ENCODE peak calls at places on chromosomes 12 and 14, in nine cellular contexts. Q, H, I, O, Y, S, T, N and K are unnamed samples.
A peak's percentile ranks its signal among the peaks of the same experiment; 100 is the strongest.

GRCh38 chr12:105331805-105332251 is 1.3 kb downstream of the C12orf75 start:
- DNase-seq in H (no peak), S (no peak), Y (no peak), N (no peak), I (no peak), O (no peak), Q (no peak), T (no peak), K (peak; percentile 64)

GRCh38 chr14:74638970-74639369 is 26.9 kb upstream of the LTBP2 start:
- DNase-seq in Q (no peak), Y (no peak), I (no peak), O (no peak), T (no peak), N (no peak), S (no peak), H (no peak), K (no peak)

GRCh38 chr12:82415402-82415801 is 57.1 kb downstream of the METTL25 start:
- DNase-seq in T (no peak), I (no peak), N (peak; percentile 17), S (no peak), H (no peak), O (peak; percentile 6), Y (no peak), Q (no peak), K (no peak)

GRCh38 chr12:98645572-98646067 is 530 bp downstream of the APAF1 start:
- DNase-seq in I (no peak), T (no peak), Q (no peak), O (no peak), S (no peak), N (no peak), Y (no peak), H (no peak), K (peak; percentile 66)

GRCh38 chr12:5043589-5044419 is at the start of gene KCNA5:
- DNase-seq in N (no peak), H (no peak), O (no peak), S (peak; percentile 79), I (no peak), Q (peak; percentile 90), Y (peak; percentile 39), T (no peak), K (peak; percentile 31)

GRCh38 chr14:26917086-26917485 is 319.3 kb upstream of the NOVA1 start:
- DNase-seq in N (no peak), Q (no peak), Y (no peak), O (no peak), T (no peak), H (peak; percentile 32), I (no peak), S (no peak), K (peak; percentile 4)

GRCh38 chr14:39499514-39499913 is 67.3 kb upstream of the FBXO33 start:
- DNase-seq in S (no peak), Y (no peak), N (no peak), T (no peak), H (no peak), O (no peak), Q (no peak), I (no peak), K (no peak)

GRCh38 chr12:76768566-76768965 is 4.7 kb downstream of the ZDHHC17 start:
- DNase-seq in S (no peak), O (no peak), H (no peak), N (peak; percentile 14), T (no peak), Y (no peak), Q (no peak), I (no peak), K (peak; percentile 47)

GRCh38 chr12:94710933-94711332 is 60.6 kb upstream of the TMCC3 start:
- DNase-seq in I (no peak), T (no peak), N (peak; percentile 19), S (no peak), O (no peak), H (no peak), Y (no peak), Q (no peak), K (peak; percentile 68)

GRCh38 chr12:96044017-96044985 is 8.9 kb upstream of the LTA4H start:
- DNase-seq in T (no peak), I (no peak), H (no peak), N (peak; percentile 36), O (no peak), Y (no peak), S (no peak), Q (no peak), K (peak; percentile 64)

GRCh38 chr12:51020448-51021182 is 5.6 kb downstream of the SLC11A2 start:
- DNase-seq in Y (no peak), S (peak; percentile 19), I (no peak), H (no peak), T (no peak), O (no peak), N (no peak), Q (no peak), K (peak; percentile 60)

GRCh38 chr12:122688291-122688690 is 14.9 kb downstream of the HCAR2 start:
- DNase-seq in O (no peak), H (no peak), S (no peak), N (no peak), T (no peak), Q (no peak), Y (no peak), I (no peak), K (no peak)

GRCh38 chr12:130401703-130402102 is 64.0 kb downstream of the PIWIL1 start:
- DNase-seq in O (no peak), N (no peak), S (peak; percentile 43), T (no peak), Y (no peak), Q (no peak), I (no peak), H (no peak), K (peak; percentile 39)

GRCh38 chr14:52422650-52423356 is 108.7 kb downstream of the PTGER2 start:
- DNase-seq in N (no peak), H (no peak), S (no peak), O (no peak), T (no peak), Y (no peak), Q (no peak), I (no peak), K (no peak)

DNA sequence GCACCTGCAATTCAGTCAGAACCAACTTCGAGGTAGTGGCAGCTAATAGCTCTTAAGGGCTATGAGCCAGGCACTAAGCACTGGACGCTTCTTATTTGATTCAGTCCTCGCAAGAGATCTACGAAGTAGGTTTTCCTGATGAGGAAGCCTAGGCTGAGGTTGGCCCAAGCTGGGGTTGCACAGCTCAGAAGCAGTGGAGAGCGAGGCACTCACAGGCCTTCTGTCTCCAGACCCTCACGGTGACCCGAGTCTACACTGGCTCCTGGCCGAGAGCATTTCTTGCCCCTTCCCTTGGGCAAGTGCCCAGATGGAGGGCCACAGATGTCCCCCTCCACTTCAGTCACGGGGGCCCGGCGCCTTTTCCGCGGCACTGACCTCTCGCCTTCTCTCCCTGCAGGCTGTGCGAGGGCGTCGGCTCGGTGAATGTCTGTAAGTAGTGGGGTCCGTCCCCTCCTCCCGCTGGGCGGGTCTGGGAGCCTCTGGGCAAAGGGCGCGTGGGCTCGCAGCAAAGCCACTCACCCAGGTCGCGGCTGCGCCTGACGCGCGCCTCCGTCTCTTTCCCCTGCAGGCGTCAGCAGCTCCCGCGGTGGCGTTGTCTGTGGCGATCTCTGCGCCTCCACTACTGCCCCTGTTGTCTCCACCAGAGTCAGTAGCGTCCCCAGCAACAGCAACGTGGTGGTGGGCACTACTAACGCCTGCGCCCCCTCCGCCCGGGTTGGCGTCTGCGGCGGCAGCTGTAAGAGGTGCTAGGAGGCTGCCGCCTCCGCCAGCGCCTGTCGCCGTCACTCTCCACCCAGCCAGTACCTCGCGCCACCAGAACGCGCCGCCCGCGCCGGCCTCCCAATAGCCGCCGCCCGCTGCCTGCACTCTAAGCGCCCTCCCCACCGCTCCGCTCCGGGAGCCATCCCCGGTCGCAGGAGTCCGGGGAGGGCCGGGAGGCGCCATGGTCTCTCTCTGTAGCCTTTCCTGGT is 13.1 kb downstream of the KRT83 start:
- DNase-seq in N (no peak), O (peak; percentile 18), Q (peak; percentile 87), S (peak; percentile 80), Y (no peak), H (no peak), T (peak; percentile 74), I (no peak), K (peak; percentile 71)
- TF ChIP-seq CTCF in N (peak; percentile 46), O (peak; percentile 4), Q (peak; percentile 27), S (no peak), Y (no peak), H (no peak), T (peak; percentile 27), I (peak; percentile 31), K (no peak)

GRCh38 chr12:27193854-27194544 is 50.1 kb upstream of the STK38L start:
- DNase-seq in Q (peak; percentile 91), Y (no peak), O (peak; percentile 46), S (peak; percentile 93), H (no peak), N (peak; percentile 71), T (no peak), I (no peak), K (no peak)
- TF ChIP-seq CTCF in Q (no peak), Y (no peak), O (no peak), S (peak; percentile 31), H (no peak), N (no peak), T (no peak), I (no peak), K (no peak)

DNA sequence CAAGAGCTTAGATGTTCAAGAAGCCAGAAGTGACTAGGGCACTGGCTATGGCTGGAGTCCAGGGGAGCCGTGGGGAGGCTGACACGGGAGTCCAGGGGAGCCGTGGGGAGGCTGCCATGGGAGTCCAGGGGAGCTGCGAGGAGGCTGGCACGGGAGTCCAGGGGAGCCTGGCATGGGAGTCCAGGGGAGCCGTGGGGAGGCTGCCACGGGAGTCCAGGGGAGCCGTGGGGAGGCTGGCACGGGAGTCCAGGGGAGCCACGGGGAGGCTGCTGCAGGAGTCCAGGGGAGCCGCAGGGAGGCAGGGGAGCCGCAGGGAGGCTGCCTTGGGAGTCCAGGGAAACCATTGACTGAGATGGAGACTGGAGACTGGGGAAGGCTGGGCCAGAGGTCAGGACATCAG is 54.9 kb downstream of the TECPR2 start:
- DNase-seq in I (no peak), N (no peak), S (no peak), Y (no peak), O (no peak), T (no peak), Q (no peak), H (no peak), K (no peak)
- TF ChIP-seq CTCF in I (no peak), N (no peak), S (no peak), Y (no peak), O (no peak), T (no peak), Q (no peak), H (no peak), K (no peak)

GRCh38 chr14:24146978-24147760 is at the start of gene RNF31:
- DNase-seq in I (peak; percentile 81), Q (peak; percentile 98), H (peak; percentile 99), S (peak; percentile 99), Y (peak; percentile 91), T (peak; percentile 98), O (peak; percentile 94), N (peak; percentile 98), K (peak; percentile 99)

GRCh38 chr14:24147761-24148428 is 597 bp downstream of the RNF31 start:
- DNase-seq in Q (no peak), S (peak; percentile 63), T (no peak), Y (no peak), N (no peak), H (no peak), O (no peak), I (no peak), K (peak; percentile 18)

GRCh38 chr14:24145219-24145618 is 1.2 kb downstream of the PSME2 start:
- DNase-seq in S (no peak), Y (no peak), O (no peak), Q (no peak), N (no peak), H (no peak), T (no peak), I (no peak), K (no peak)

GRCh38 chr14:24145700-24146621 is at the start of gene PSME2:
- DNase-seq in H (no peak), S (no peak), Q (no peak), T (no peak), O (no peak), I (no peak), N (peak; percentile 57), Y (no peak), K (peak; percentile 33)

GRCh38 chr14:24146622-24146977 is 190 bp upstream of the PSME2 start:
- DNase-seq in Y (peak; percentile 84), O (peak; percentile 95), N (peak; percentile 95), S (peak; percentile 98), Q (peak; percentile 98), I (peak; percentile 38), T (peak; percentile 97), H (peak; percentile 92), K (peak; percentile 99)
- TF ChIP-seq CTCF in Y (no peak), O (no peak), N (no peak), S (no peak), Q (no peak), I (no peak), T (no peak), H (no peak), K (no peak)